ENCODE peak calls at places on chromosomes 1 and 21, in eight cellular contexts. K is ovary, M is heart left ventricle, Q is tibial nerve, J is IMR-90, L is spleen, E is stomach, A is esophagus muscularis mucosa. H is an unnamed sample.

GRCh38 chr1:74457269-74457668 is 55.1 kb downstream of the LRRC53 start:
- DNase-seq in K (no peak), M (no peak), Q (no peak), J (no peak), L (no peak), E (no peak), A (no peak), H (no peak)

GRCh38 chr1:23563755-23564374 is 4.6 kb upstream of the ID3 start:
- DNase-seq in K (no peak), M (no peak), Q (no peak), J (no peak), L (no peak), E (no peak), A (no peak), H (no peak)

GRCh38 chr1:152050886-152051764 is 14.3 kb upstream of the S100A11 start:
- DNase-seq in K (no peak), M (no peak), Q (no peak), J (peak; percentile 25), L (no peak), E (no peak), A (no peak), H (no peak)

GRCh38 chr21:38384675-38385074 is 113.6 kb downstream of the ERG start:
- DNase-seq in K (no peak), M (no peak), Q (no peak), J (no peak), L (no peak), E (no peak), A (peak; percentile 50), H (no peak)

GRCh38 chr1:225462429-225462713 is 34.5 kb upstream of the LBR start:
- DNase-seq in K (no peak), M (no peak), Q (no peak), J (no peak), L (no peak), E (no peak), A (no peak), H (peak; percentile 53)

GRCh38 chr1:170680428-170680827 is 16.5 kb downstream of the PRRX1 start:
- DNase-seq in K (peak; percentile 47), M (no peak), Q (no peak), J (peak; percentile 97), L (no peak), E (no peak), A (peak; percentile 72), H (no peak)

GRCh38 chr1:160522622-160523345 is at the start of gene SLAMF6:
- DNase-seq in K (no peak), M (no peak), Q (no peak), J (no peak), L (peak; percentile 70), E (no peak), A (no peak), H (no peak)

GRCh38 chr1:24704411-24705259 is 40.6 kb upstream of the CLIC4 start:
- DNase-seq in K (no peak), M (peak; percentile 40), Q (no peak), J (peak; percentile 93), L (no peak), E (no peak), A (no peak), H (no peak)

GRCh38 chr1:8813016-8813763 is 4.2 kb downstream of the RERE start:
- DNase-seq in K (no peak), M (no peak), Q (no peak), J (peak; percentile 48), L (no peak), E (no peak), A (no peak), H (peak; percentile 8)

GRCh38 chr1:24111998-24112380 is at the start of gene MYOM3:
- DNase-seq in K (no peak), M (peak; percentile 64), Q (no peak), J (no peak), L (peak; percentile 28), E (no peak), A (no peak), H (no peak)

GRCh38 chr21:36722370-36723368 is 23.8 kb downstream of the SIM2 start:
- DNase-seq in K (no peak), M (no peak), Q (no peak), J (no peak), L (peak; percentile 40), E (peak; percentile 20), A (no peak), H (peak; percentile 36)

GRCh38 chr1:211630236-211631081 is 45.0 kb downstream of the NEK2 start:
- DNase-seq in K (no peak), M (peak; percentile 78), Q (no peak), J (no peak), L (peak; percentile 83), E (no peak), A (no peak), H (no peak)
- TF ChIP-seq POLR2A in K (no peak), M (no peak), Q (no peak), J (no peak), L (no peak), E (no peak), A (no peak), H (no peak)

GRCh38 chr1:40925834-40926403 is 53.6 kb upstream of the CTPS1 start:
- DNase-seq in K (no peak), M (no peak), Q (no peak), J (no peak), L (no peak), E (no peak), A (no peak), H (peak; percentile 10)
- H3K4me3 ChIP-seq in K (no peak overlapping the region), M (no peak overlapping the region), Q (no peak overlapping the region), J (no peak overlapping the region), L (no peak overlapping the region), E (no peak overlapping the region), A (no peak overlapping the region), H (no peak overlapping the region)

GRCh38 chr1:28273216-28273860 is 14.0 kb downstream of the SESN2 start:
- DNase-seq in K (no peak), M (no peak), Q (no peak), J (peak; percentile 41), L (no peak), E (no peak), A (no peak), H (no peak)

GRCh38 chr1:28272215-28272852 is 13.0 kb downstream of the SESN2 start:
- DNase-seq in K (no peak), M (no peak), Q (no peak), J (no peak), L (no peak), E (no peak), A (no peak), H (no peak)

GRCh38 chr1:28266920-28267322 is 7.6 kb downstream of the SESN2 start:
- DNase-seq in K (peak; percentile 37), M (no peak), Q (no peak), J (no peak), L (no peak), E (no peak), A (no peak), H (no peak)

GRCh38 chr1:28267633-28268032 is 8.3 kb downstream of the SESN2 start:
- DNase-seq in K (no peak), M (no peak), Q (no peak), J (no peak), L (no peak), E (no peak), A (no peak), H (no peak)

GRCh38 chr1:28269529-28269928 is 10.2 kb downstream of the SESN2 start:
- DNase-seq in K (no peak), M (no peak), Q (no peak), J (no peak), L (no peak), E (no peak), A (no peak), H (no peak)
- TF ChIP-seq POLR2A in K (no peak), M (no peak), Q (no peak), J (no peak), L (no peak), E (no peak), A (no peak), H (no peak)

DNA sequence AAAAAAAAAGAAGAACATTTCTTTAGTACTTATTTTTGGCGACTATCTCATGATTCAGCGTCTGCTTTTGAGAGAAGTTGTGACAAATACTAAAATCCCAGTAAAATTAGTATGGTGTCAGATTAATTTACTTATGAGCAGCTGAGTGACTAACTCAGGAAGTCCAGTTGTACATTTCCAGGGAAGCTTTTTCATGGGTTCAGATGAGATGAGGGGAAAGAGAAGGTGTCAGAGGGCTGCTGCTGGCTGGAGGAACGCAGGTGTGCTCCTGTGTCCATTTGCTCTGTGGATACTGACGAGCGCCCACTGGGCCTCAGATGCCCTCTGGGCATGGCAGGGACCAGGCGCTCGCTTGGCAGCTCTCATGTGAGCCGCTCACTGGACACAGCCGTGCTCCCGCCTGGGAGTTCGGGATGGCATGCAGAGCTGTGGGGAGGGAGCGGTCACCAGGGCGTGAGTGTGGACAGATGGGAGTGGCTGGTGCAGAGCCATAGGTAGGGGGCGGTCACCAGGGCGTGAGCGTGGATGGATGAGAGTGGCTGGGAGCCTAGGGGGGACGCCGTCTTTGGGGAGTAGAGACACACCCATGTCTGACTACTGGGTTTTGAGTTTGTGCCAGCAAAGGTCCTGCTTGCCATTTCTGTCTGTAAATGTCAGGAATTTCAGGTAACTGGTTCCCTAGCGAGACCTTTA is 55.0 kb downstream of the ADARB1 start:
- DNase-seq in K (peak; percentile 44), M (peak; percentile 50), Q (no peak), J (peak; percentile 41), L (peak; percentile 69), E (no peak), A (no peak), H (no peak)
- H3K4me3 ChIP-seq in K (no peak overlapping the region), M (no peak overlapping the region), Q (no peak overlapping the region), J (no peak overlapping the region), L (no peak overlapping the region), E (no peak overlapping the region), A (no peak overlapping the region), H (no peak overlapping the region)

GRCh38 chr1:1349256-1350012 is at the start of gene DVL1:
- DNase-seq in K (peak; percentile 79), M (peak; percentile 67), Q (peak; percentile 43), J (peak; percentile 58), L (peak; percentile 95), E (peak; percentile 61), A (no peak), H (no peak)
- TF ChIP-seq POLR2A in K (peak; percentile 41), M (no peak), Q (peak; percentile 63), J (no peak), L (no peak), E (no peak), A (no peak), H (no peak)

GRCh38 chr1:241637046-241637590 is 3.1 kb downstream of the CHML start:
- DNase-seq in K (no peak), M (no peak), Q (no peak), J (peak; percentile 25), L (no peak), E (no peak), A (no peak), H (no peak)

GRCh38 chr1:241638091-241638682 is 2.0 kb downstream of the CHML start:
- DNase-seq in K (no peak), M (no peak), Q (no peak), J (no peak), L (no peak), E (no peak), A (no peak), H (no peak)

GRCh38 chr1:241639040-241639652 is 1.0 kb downstream of the CHML start:
- DNase-seq in K (no peak), M (no peak), Q (peak; percentile 9), J (peak; percentile 23), L (no peak), E (no peak), A (no peak), H (no peak)

GRCh38 chr1:241636291-241636690 is 3.9 kb downstream of the CHML start:
- DNase-seq in K (no peak), M (no peak), Q (no peak), J (peak; percentile 71), L (no peak), E (no peak), A (no peak), H (no peak)

GRCh38 chr1:241637604-241638003 is 2.6 kb downstream of the CHML start:
- DNase-seq in K (no peak), M (no peak), Q (no peak), J (peak; percentile 40), L (no peak), E (no peak), A (no peak), H (no peak)
- H3K4me3 ChIP-seq in K (no peak overlapping the region), M (no peak overlapping the region), Q (no peak overlapping the region), J (peak overlapping the region; percentile 27), L (no peak overlapping the region), E (no peak overlapping the region), A (no peak overlapping the region), H (no peak overlapping the region)

H was measured in suprapubic skin.